ENCODE peak calls at places on chromosomes 2 and 18, in nine cellular contexts. O is GM04504; Y is activated CD8-positive, alpha-beta T cell treated with anti-CD3 and anti-CD28 coated beads for 36 hours; K is HFF-Myc; D is NCI-H1436; R is T-helper 2 cell; L is NCI-H345; Q is BE2C; V is GM12865. U is an unnamed sample.

GRCh38 chr2:235059161-235059560 is 107.3 kb downstream of the SH3BP4 start:
- DNase-seq in O (peak; percentile 46), R (no peak), Q (no peak), V (no peak), K (no peak), L (no peak), Y (no peak), D (no peak), U (no peak)

GRCh38 chr2:25305809-25306208 is 35.9 kb downstream of the DNMT3A start:
- DNase-seq in L (no peak), D (peak; percentile 28), R (no peak), Y (no peak), O (no peak), Q (peak; percentile 51), V (no peak), K (no peak), U (no peak)

GRCh38 chr18:76398899-76399612 is 96.0 kb downstream of the ZNF516 start:
- DNase-seq in R (peak; percentile 54), L (peak; percentile 72), Q (peak; percentile 66), O (peak; percentile 59), V (peak; percentile 80), D (peak; percentile 40), Y (peak; percentile 84), K (peak; percentile 48), U (peak; percentile 72)

GRCh38 chr18:26956894-26957293 is 91.4 kb upstream of the AQP4 start:
- DNase-seq in V (no peak), Y (no peak), K (no peak), O (no peak), L (no peak), R (no peak), Q (no peak), D (no peak), U (no peak)

GRCh38 chr2:128556633-128557032 is 238.0 kb upstream of the HS6ST1 start:
- DNase-seq in V (no peak), K (no peak), Y (no peak), D (no peak), R (no peak), L (no peak), O (no peak), Q (no peak), U (no peak)

GRCh38 chr2:20378891-20379519 is 28.4 kb upstream of the PUM2 start:
- DNase-seq in O (peak; percentile 77), K (peak; percentile 49), D (no peak), Q (peak; percentile 94), R (no peak), V (no peak), L (peak; percentile 34), Y (no peak), U (no peak)

GRCh38 chr2:143975216-143975615 is 544.7 kb downstream of the ZEB2 start:
- DNase-seq in D (no peak), L (no peak), Q (no peak), R (no peak), Y (no peak), K (no peak), V (no peak), O (no peak), U (no peak)

GRCh38 chr2:227872676-227873075 is 1.2 kb downstream of the DAW1 start:
- DNase-seq in D (no peak), Y (no peak), R (no peak), Q (no peak), O (no peak), V (no peak), L (no peak), K (no peak), U (no peak)

GRCh38 chr2:239945751-239946569 is 79.2 kb downstream of the NDUFA10 start:
- DNase-seq in R (no peak), D (no peak), Y (no peak), Q (peak; percentile 3), V (no peak), L (no peak), K (no peak), O (no peak), U (no peak)

GRCh38 chr2:219109468-219109867 is 48.7 kb upstream of the IHH start:
- DNase-seq in Y (peak; percentile 93), R (no peak), L (no peak), K (no peak), D (no peak), Q (no peak), V (no peak), O (no peak), U (peak; percentile 38)

GRCh38 chr2:164891460-164891859 is 49.8 kb upstream of the COBLL1 start:
- DNase-seq in D (no peak), Q (no peak), Y (no peak), K (no peak), V (no peak), L (no peak), R (no peak), O (no peak), U (no peak)

GRCh38 chr2:197813093-197813787 is 8.8 kb downstream of the PLCL1 start:
- DNase-seq in Y (no peak), V (peak; percentile 16), R (no peak), D (no peak), O (no peak), L (no peak), Q (no peak), K (no peak), U (no peak)